ENCODE peak calls at places on chromosomes 11 and 22, in six cellular contexts. O, P, M, X, K and J are unnamed samples.

GRCh38 chr11:126547161-126547560 is 191.7 kb downstream of the ST3GAL4 start:
- DNase-seq in O (no peak), P (no peak), M (no peak), X (no peak), K (peak; percentile 38), J (no peak)

GRCh38 chr11:78248903-78249302 is 60.2 kb downstream of the USP35 start:
- DNase-seq in O (no peak), P (no peak), M (no peak), X (no peak), K (no peak), J (no peak)

GRCh38 chr11:46554205-46555162 is 39.3 kb downstream of the AMBRA1 start:
- DNase-seq in O (no peak), P (no peak), M (no peak), X (no peak), K (peak; percentile 88), J (no peak)

GRCh38 chr11:112085822-112086421 is 634 bp downstream of the TIMM8B start:
- DNase-seq in O (no peak), P (peak; percentile 50), M (no peak), X (no peak), K (peak; percentile 25), J (no peak)

GRCh38 chr22:25777870-25778269 is 35.9 kb downstream of the MYO18B start:
- DNase-seq in O (no peak), P (peak; percentile 69), M (no peak), X (no peak), K (peak; percentile 54), J (no peak)

GRCh38 chr11:79440451-79441158 is at the start of gene TENM4:
- DNase-seq in O (peak; percentile 47), P (peak; percentile 84), M (peak; percentile 67), X (peak; percentile 65), K (peak; percentile 16), J (peak; percentile 86)

GRCh38 chr11:71940561-71941219 is 11.8 kb downstream of the RNF121 start:
- DNase-seq in O (no peak), P (no peak), M (no peak), X (no peak), K (no peak), J (no peak)

GRCh38 chr22:36610567-36610966 is 81.6 kb upstream of the EIF3D start:
- DNase-seq in O (no peak), P (no peak), M (no peak), X (no peak), K (no peak), J (no peak)

GRCh38 chr22:28904211-28904808 is 20.9 kb downstream of the ZNRF3 start:
- DNase-seq in O (no peak), P (no peak), M (no peak), X (no peak), K (no peak), J (no peak)

GRCh38 chr22:26428515-26429457 is at the start of gene ASPHD2:
- DNase-seq in O (no peak), P (peak; percentile 94), M (peak; percentile 70), X (peak; percentile 57), K (peak; percentile 33), J (peak; percentile 73)

GRCh38 chr11:65646921-65647701 is 9.2 kb downstream of the SIPA1 start:
- DNase-seq in O (no peak), P (no peak), M (peak; percentile 17), X (no peak), K (peak; percentile 71), J (no peak)

GRCh38 chr11:16785520-16786128 is 47.2 kb downstream of the C11orf58 start:
- DNase-seq in O (peak; percentile 44), P (peak; percentile 85), M (peak; percentile 67), X (peak; percentile 68), K (peak; percentile 71), J (peak; percentile 82)

GRCh38 chr11:114358711-114359110 is 41.6 kb downstream of the C11orf71 start:
- DNase-seq in O (no peak), P (no peak), M (no peak), X (no peak), K (no peak), J (no peak)

GRCh38 chr22:32444068-32444467 is 20.2 kb downstream of the BPIFC start:
- DNase-seq in O (no peak), P (peak; percentile 68), M (peak; percentile 8), X (no peak), K (peak; percentile 52), J (no peak)

GRCh38 chr22:24583221-24583971 is 9.5 kb downstream of the LRRC75B start:
- DNase-seq in O (no peak), P (no peak), M (no peak), X (no peak), K (no peak), J (no peak)

GRCh38 chr11:68872216-68873003 is 30.7 kb upstream of the CPT1A start:
- DNase-seq in O (no peak), P (no peak), M (no peak), X (no peak), K (peak; percentile 85), J (no peak)

GRCh38 chr11:8099291-8099899 is 18.4 kb downstream of the TUB start:
- DNase-seq in O (peak; percentile 64), P (peak; percentile 89), M (peak; percentile 63), X (peak; percentile 73), K (peak; percentile 83), J (peak; percentile 85)
- H3K36me3 ChIP-seq in O (peaks cover 92% of the 10 kb centered on the region), P (no peaks in the 10 kb centered on the region), M (peaks cover 68% of the 10 kb centered on the region), X (no peaks in the 10 kb centered on the region), K (no peaks in the 10 kb centered on the region), J (peaks cover 79% of the 10 kb centered on the region)

GRCh38 chr22:17109976-17110375 is 11.2 kb downstream of the TMEM121B start:
- DNase-seq in O (no peak), P (no peak), M (no peak), X (no peak), K (no peak), J (no peak)
- H3K4me1 ChIP-seq in O (peaks cover 2% of the 10 kb centered on the region), P (peaks cover 1% of the 10 kb centered on the region), M (no peaks in the 10 kb centered on the region), X (no peaks in the 10 kb centered on the region), K (peaks cover 11% of the 10 kb centered on the region), J (no peaks in the 10 kb centered on the region)

GRCh38 chr22:23184100-23184763 is 3.9 kb downstream of the BCR start:
- DNase-seq in O (no peak), P (no peak), M (no peak), X (no peak), K (no peak), J (no peak)
- H3K36me3 ChIP-seq in O (peaks cover 43% of the 10 kb centered on the region), P (peaks cover 3% of the 10 kb centered on the region), M (peaks cover 2% of the 10 kb centered on the region), X (no peaks in the 10 kb centered on the region), K (no peaks in the 10 kb centered on the region), J (no peaks in the 10 kb centered on the region)

GRCh38 chr11:93732237-93732892 is 8.9 kb downstream of the TAF1D start:
- DNase-seq in O (no peak), P (peak; percentile 51), M (no peak), X (no peak), K (no peak), J (no peak)

GRCh38 chr11:93735627-93736026 is 5.7 kb downstream of the TAF1D start:
- DNase-seq in O (no peak), P (peak; percentile 76), M (no peak), X (no peak), K (no peak), J (no peak)

GRCh38 chr11:93733474-93733873 is 7.8 kb downstream of the TAF1D start:
- DNase-seq in O (no peak), P (peak; percentile 49), M (no peak), X (no peak), K (no peak), J (no peak)

GRCh38 chr11:93736129-93736528 is 5.2 kb downstream of the TAF1D start:
- DNase-seq in O (no peak), P (no peak), M (no peak), X (no peak), K (no peak), J (no peak)

GRCh38 chr11:93734427-93735222 is 6.7 kb downstream of the TAF1D start:
- DNase-seq in O (no peak), P (peak; percentile 61), M (no peak), X (no peak), K (no peak), J (no peak)
- H3K4me1 ChIP-seq in O (no peaks in the 10 kb centered on the region), P (peaks cover 60% of the 10 kb centered on the region), M (peaks cover 18% of the 10 kb centered on the region), X (peaks cover 4% of the 10 kb centered on the region), K (peaks cover 30% of the 10 kb centered on the region), J (peaks cover 20% of the 10 kb centered on the region)

DNA sequence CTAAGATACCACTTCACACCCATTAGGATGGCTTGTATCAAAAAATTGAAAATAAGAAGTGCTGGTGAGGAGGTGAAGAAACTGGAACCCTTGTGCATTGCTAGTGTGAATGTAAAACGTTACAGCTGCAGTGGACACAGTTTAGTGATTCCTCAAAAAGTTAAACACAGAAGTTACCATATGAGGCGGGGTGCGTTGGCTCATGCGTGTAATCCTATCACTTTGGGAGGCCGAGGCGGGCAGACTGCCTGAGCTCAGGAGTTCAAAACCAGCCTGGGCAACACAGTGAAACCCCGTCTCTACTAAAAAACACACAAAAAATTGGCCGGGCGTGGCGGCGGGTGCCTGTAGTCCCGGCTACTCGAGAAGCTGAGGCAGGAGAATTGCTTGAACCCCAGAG is 43.5 kb downstream of the SGSM3 start:
- DNase-seq in O (no peak), P (peak; percentile 97), M (no peak), X (no peak), K (no peak), J (peak; percentile 46)
- H3K36me3 ChIP-seq in O (peaks cover 65% of the 10 kb centered on the region), P (peaks cover 41% of the 10 kb centered on the region), M (peaks cover 40% of the 10 kb centered on the region), X (no peaks in the 10 kb centered on the region), K (peaks cover 10% of the 10 kb centered on the region), J (peaks cover 29% of the 10 kb centered on the region)

DNA sequence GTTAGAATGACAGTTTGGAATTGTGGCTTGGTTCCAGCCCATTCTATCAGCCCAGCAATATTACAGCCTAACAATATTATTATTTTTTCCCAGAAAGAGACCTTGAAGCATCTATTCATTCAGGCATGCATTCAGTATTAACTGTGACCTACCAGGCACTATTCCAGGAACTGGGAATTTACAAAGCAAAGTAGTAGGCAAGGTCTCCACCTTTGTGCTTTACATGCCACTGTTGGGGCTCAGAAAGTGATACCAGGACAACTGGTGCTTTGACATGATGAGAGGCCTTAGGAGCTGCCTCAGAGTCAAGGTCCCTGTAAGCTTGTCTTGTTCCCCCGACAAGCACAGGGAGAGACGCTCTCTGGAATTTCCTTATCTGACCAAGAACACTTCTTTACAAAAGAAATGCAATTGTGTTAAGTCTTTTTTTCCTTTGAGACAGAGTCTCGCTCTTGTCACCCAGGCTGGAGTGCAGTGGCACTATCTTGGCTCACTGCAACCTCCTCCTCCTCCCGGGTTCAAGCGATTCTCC is 2.3 kb upstream of the HMOX1 start:
- DNase-seq in O (no peak), P (no peak), M (no peak), X (no peak), K (no peak), J (no peak)
- H3K4me1 ChIP-seq in O (peaks cover 8% of the 10 kb centered on the region), P (peaks cover 50% of the 10 kb centered on the region), M (peaks cover 20% of the 10 kb centered on the region), X (peaks cover 12% of the 10 kb centered on the region), K (peaks cover 29% of the 10 kb centered on the region), J (no peaks in the 10 kb centered on the region)

GRCh38 chr22:41528938-41529561 is 15.2 kb downstream of the POLR3H start:
- DNase-seq in O (no peak), P (no peak), M (no peak), X (no peak), K (no peak), J (no peak)

GRCh38 chr22:41525450-41526225 is 18.6 kb downstream of the POLR3H start:
- DNase-seq in O (no peak), P (peak; percentile 44), M (no peak), X (no peak), K (no peak), J (no peak)

GRCh38 chr22:41528132-41528766 is 16.0 kb downstream of the POLR3H start:
- DNase-seq in O (no peak), P (no peak), M (no peak), X (no peak), K (no peak), J (no peak)

GRCh38 chr22:41526226-41526531 is 18.1 kb downstream of the POLR3H start:
- DNase-seq in O (no peak), P (no peak), M (no peak), X (no peak), K (no peak), J (no peak)

GRCh38 chr22:41526802-41527799 is 17.2 kb downstream of the POLR3H start:
- DNase-seq in O (no peak), P (peak; percentile 90), M (no peak), X (no peak), K (peak; percentile 33), J (peak; percentile 84)
- H3K36me3 ChIP-seq in O (peaks cover 93% of the 10 kb centered on the region), P (peaks cover 33% of the 10 kb centered on the region), M (peaks cover 60% of the 10 kb centered on the region), X (peaks cover 5% of the 10 kb centered on the region), K (peaks cover 29% of the 10 kb centered on the region), J (peaks cover 59% of the 10 kb centered on the region)